ENCODE peak calls at places on chromosomes 2 and 18, in five cellular contexts. I is T-helper 2 cell; R is neural crest cell; A is CD4-positive, alpha-beta T cell; J is effector CD4-positive, alpha-beta T cell. U is an unnamed sample.

GRCh38 chr18:26655010-26655613 is 106.8 kb upstream of the KCTD1 start:
- DNase-seq in I (no peak), R (peak; percentile 9), A (no peak), J (no peak), U (no peak)

GRCh38 chr18:78934551-78935225 is 44.9 kb upstream of the SALL3 start:
- DNase-seq in I (no peak), R (no peak), A (no peak), J (no peak), U (no peak)

GRCh38 chr2:182816856-182817255 is 49.6 kb downstream of the FRZB start:
- DNase-seq in I (no peak), R (no peak), A (no peak), J (no peak), U (no peak)

GRCh38 chr18:31685097-31686082 is 1.0 kb upstream of the B4GALT6 start:
- DNase-seq in I (no peak), R (peak; percentile 69), A (peak; percentile 51), J (peak; percentile 4), U (peak; percentile 35)

GRCh38 chr2:29522951-29523669 is 398.3 kb downstream of the ALK start:
- DNase-seq in I (no peak), R (no peak), A (no peak), J (no peak), U (no peak)

GRCh38 chr2:38098351-38099095 is 22.6 kb upstream of the CYP1B1 start:
- DNase-seq in I (no peak), R (no peak), A (no peak), J (no peak), U (no peak)

GRCh38 chr2:143473206-143473605 is 344.0 kb downstream of the ARHGAP15 start:
- DNase-seq in I (no peak), R (no peak), A (no peak), J (no peak), U (no peak)

GRCh38 chr2:5479265-5479928 is 212.8 kb upstream of the SOX11 start:
- DNase-seq in I (no peak), R (no peak), A (no peak), J (no peak), U (no peak)

GRCh38 chr2:71691747-71692455 is 238.5 kb downstream of the DYSF start:
- DNase-seq in I (no peak), R (peak; percentile 26), A (no peak), J (no peak), U (no peak)

GRCh38 chr18:77059294-77059916 is 73.2 kb downstream of the MBP start:
- DNase-seq in I (no peak), R (peak; percentile 50), A (no peak), J (no peak), U (no peak)

GRCh38 chr2:125070726-125071505 is 1045.8 kb downstream of the CNTNAP5 start:
- DNase-seq in I (no peak), R (no peak), A (no peak), J (no peak), U (no peak)

GRCh38 chr18:61435064-61435652 is 101.9 kb downstream of the CDH20 start:
- DNase-seq in I (no peak), R (no peak), A (no peak), J (no peak), U (peak; percentile 29)

GRCh38 chr2:12826781-12827180 is 110.0 kb downstream of the TRIB2 start:
- DNase-seq in I (no peak), R (no peak), A (no peak), J (no peak), U (no peak)

GRCh38 chr2:10655074-10655840 is 34.5 kb downstream of the NOL10 start:
- DNase-seq in I (no peak), R (no peak), A (no peak), J (no peak), U (no peak)

GRCh38 chr2:17475285-17475684 is 43.0 kb downstream of the RAD51AP2 start:
- DNase-seq in I (no peak), R (no peak), A (no peak), J (no peak), U (no peak)

GRCh38 chr18:55236150-55236931 is 277.1 kb upstream of the CCDC68 start:
- DNase-seq in I (no peak), R (no peak), A (no peak), J (no peak), U (no peak)

GRCh38 chr2:128577141-128577930 is 258.7 kb upstream of the HS6ST1 start:
- DNase-seq in I (no peak), R (no peak), A (no peak), J (no peak), U (no peak)

GRCh38 chr2:60560734-60561649 is 7.5 kb upstream of the BCL11A start:
- DNase-seq in I (no peak), R (no peak), A (no peak), J (no peak), U (no peak)

GRCh38 chr2:233210843-233211600 is 40.5 kb upstream of the ATG16L1 start:
- DNase-seq in I (no peak), R (no peak), A (no peak), J (no peak), U (no peak)

GRCh38 chr2:222057249-222058073 is 241.3 kb downstream of the PAX3 start:
- DNase-seq in I (no peak), R (no peak), A (no peak), J (no peak), U (no peak)

GRCh38 chr2:74514368-74515270 is at the start of gene TLX2:
- DNase-seq in I (no peak), R (no peak), A (no peak), J (no peak), U (no peak)

GRCh38 chr2:220034356-220035121 is 407.1 kb downstream of the SLC4A3 start:
- DNase-seq in I (no peak), R (no peak), A (no peak), J (no peak), U (no peak)

GRCh38 chr2:228401065-228401912 is 219.8 kb upstream of the SPHKAP start:
- DNase-seq in I (no peak), R (no peak), A (no peak), J (no peak), U (no peak)

U was measured in iPS DF 6.9.